ENCODE peak calls at places on chromosome 1, in nine cellular contexts. T, Y, C, U, F, O, X, K and G are unnamed samples.

GRCh38 chr1:61011514-61012263 is 70.7 kb upstream of the NFIA start:
- DNase-seq in T (no peak), Y (no peak), C (no peak), U (peak; percentile 72), F (no peak), O (no peak), X (no peak), K (no peak), G (no peak)

GRCh38 chr1:22239378-22239777 is 96.5 kb upstream of the WNT4 start:
- DNase-seq in T (no peak), Y (no peak), C (no peak), U (no peak), F (no peak), O (no peak), X (no peak), K (no peak), G (no peak)

GRCh38 chr1:187167555-187167954 is 338.8 kb downstream of the PLA2G4A start:
- DNase-seq in T (no peak), Y (no peak), C (no peak), U (no peak), F (no peak), O (no peak), X (no peak), K (no peak), G (no peak)

GRCh38 chr1:34740161-34740875 is 14.5 kb upstream of the GJB5 start:
- DNase-seq in T (no peak), Y (peak; percentile 44), C (no peak), U (peak; percentile 31), F (peak; percentile 31), O (no peak), X (no peak), K (no peak), G (no peak)

GRCh38 chr1:7390604-7391000 is 380.5 kb upstream of the VAMP3 start:
- DNase-seq in T (no peak), Y (no peak), C (no peak), U (no peak), F (no peak), O (no peak), X (no peak), K (peak; percentile 65), G (peak; percentile 19)

GRCh38 chr1:230187290-230187689 is 120.3 kb downstream of the GALNT2 start:
- DNase-seq in T (no peak), Y (no peak), C (no peak), U (no peak), F (no peak), O (no peak), X (no peak), K (no peak), G (no peak)

GRCh38 chr1:97646071-97646470 is 274.8 kb downstream of the DPYD start:
- DNase-seq in T (no peak), Y (no peak), C (no peak), U (no peak), F (no peak), O (no peak), X (no peak), K (no peak), G (no peak)

GRCh38 chr1:85343612-85344255 is 67.3 kb upstream of the BCL10 start:
- DNase-seq in T (no peak), Y (peak; percentile 83), C (no peak), U (no peak), F (no peak), O (peak; percentile 90), X (no peak), K (no peak), G (no peak)

GRCh38 chr1:165988275-165988674 is 160.9 kb downstream of the UCK2 start:
- DNase-seq in T (no peak), Y (no peak), C (no peak), U (no peak), F (no peak), O (no peak), X (no peak), K (no peak), G (no peak)

GRCh38 chr1:100794719-100795645 is 75.4 kb downstream of the VCAM1 start:
- DNase-seq in T (no peak), Y (peak; percentile 74), C (no peak), U (no peak), F (no peak), O (no peak), X (no peak), K (no peak), G (no peak)

GRCh38 chr1:68819190-68819829 is 322.4 kb upstream of the DEPDC1 start:
- DNase-seq in T (no peak), Y (peak; percentile 37), C (no peak), U (peak; percentile 48), F (no peak), O (no peak), X (no peak), K (no peak), G (peak; percentile 3)

GRCh38 chr1:205188132-205188531 is 23.4 kb downstream of the DSTYK start:
- DNase-seq in T (no peak), Y (peak; percentile 19), C (no peak), U (no peak), F (no peak), O (no peak), X (no peak), K (no peak), G (no peak)

GRCh38 chr1:52567943-52568342 is 15.1 kb upstream of the TUT4 start:
- DNase-seq in T (no peak), Y (peak; percentile 24), C (no peak), U (no peak), F (no peak), O (no peak), X (no peak), K (no peak), G (no peak)

GRCh38 chr1:85361106-85361505 is 84.7 kb upstream of the BCL10 start:
- DNase-seq in T (no peak), Y (peak; percentile 87), C (no peak), U (no peak), F (no peak), O (no peak), X (peak; percentile 50), K (no peak), G (peak; percentile 57)